ENCODE peak calls at places on chromosomes 12 and 14, in six cellular contexts. One of them, this sample, is unnamed.

GRCh38 chr12:123150804-123151678 is at the start of gene PITPNM2:
- DNase-seq in Peyer's patch: peak; percentile 82
- DNase-seq in tibial nerve: no peak
- DNase-seq in iPS DF 6.9: no peak
- DNase-seq in transverse colon: peak; percentile 70
- DNase-seq in MM.1S: peak; percentile 52
- DNase-seq in this sample: peak; percentile 65

GRCh38 chr14:29462271-29462670 is 465.4 kb downstream of the PRKD1 start:
- DNase-seq in MM.1S: no peak
- DNase-seq in iPS DF 6.9: no peak
- DNase-seq in tibial nerve: no peak
- DNase-seq in transverse colon: no peak
- DNase-seq in Peyer's patch: no peak
- DNase-seq in this sample: no peak

GRCh38 chr12:19190292-19191031 is 60.9 kb downstream of the PLEKHA5 start:
- DNase-seq in MM.1S: no peak
- DNase-seq in iPS DF 6.9: no peak
- DNase-seq in tibial nerve: no peak
- DNase-seq in Peyer's patch: no peak
- DNase-seq in transverse colon: no peak
- DNase-seq in this sample: no peak

GRCh38 chr14:105299654-105300541 is 903 bp downstream of the BRF1 start:
- DNase-seq in transverse colon: peak; percentile 48
- DNase-seq in MM.1S: no peak
- DNase-seq in Peyer's patch: peak; percentile 64
- DNase-seq in tibial nerve: no peak
- DNase-seq in iPS DF 6.9: no peak
- DNase-seq in this sample: peak; percentile 46

GRCh38 chr12:131553409-131553808 is 157.5 kb upstream of the SFSWAP start:
- DNase-seq in iPS DF 6.9: no peak
- DNase-seq in tibial nerve: no peak
- DNase-seq in transverse colon: no peak
- DNase-seq in Peyer's patch: no peak
- DNase-seq in MM.1S: no peak
- DNase-seq in this sample: no peak

GRCh38 chr12:106566771-106567170 is 16.0 kb upstream of the RFX4 start:
- DNase-seq in MM.1S: no peak
- DNase-seq in Peyer's patch: no peak
- DNase-seq in iPS DF 6.9: no peak
- DNase-seq in transverse colon: no peak
- DNase-seq in tibial nerve: no peak
- DNase-seq in this sample: no peak

GRCh38 chr12:113056631-113057488 is at the start of gene DTX1:
- DNase-seq in tibial nerve: no peak
- DNase-seq in MM.1S: no peak
- DNase-seq in Peyer's patch: peak; percentile 65
- DNase-seq in iPS DF 6.9: no peak
- DNase-seq in transverse colon: no peak
- DNase-seq in this sample: no peak

GRCh38 chr14:76376001-76376404 is at the start of gene ESRRB:
- DNase-seq in Peyer's patch: no peak
- DNase-seq in transverse colon: no peak
- DNase-seq in MM.1S: no peak
- DNase-seq in tibial nerve: no peak
- DNase-seq in iPS DF 6.9: peak; percentile 52
- DNase-seq in this sample: no peak

GRCh38 chr12:12221560-12221959 is 45.3 kb downstream of the LRP6 start:
- DNase-seq in MM.1S: no peak
- DNase-seq in tibial nerve: no peak
- DNase-seq in transverse colon: no peak
- DNase-seq in Peyer's patch: no peak
- DNase-seq in iPS DF 6.9: no peak
- DNase-seq in this sample: no peak

GRCh38 chr12:116508145-116509121 is 50.7 kb upstream of the MAP1LC3B2 start:
- DNase-seq in MM.1S: no peak
- DNase-seq in tibial nerve: no peak
- DNase-seq in iPS DF 6.9: no peak
- DNase-seq in Peyer's patch: peak; percentile 66
- DNase-seq in transverse colon: peak; percentile 39
- DNase-seq in this sample: peak; percentile 6

GRCh38 chr14:89342049-89342448 is 75.0 kb downstream of the FOXN3 start:
- DNase-seq in Peyer's patch: no peak
- DNase-seq in MM.1S: no peak
- DNase-seq in iPS DF 6.9: no peak
- DNase-seq in transverse colon: no peak
- DNase-seq in tibial nerve: no peak
- DNase-seq in this sample: no peak

GRCh38 chr12:105677672-105678071 is 347.2 kb downstream of the C12orf75 start:
- DNase-seq in transverse colon: no peak
- DNase-seq in iPS DF 6.9: no peak
- DNase-seq in MM.1S: no peak
- DNase-seq in Peyer's patch: no peak
- DNase-seq in tibial nerve: no peak
- DNase-seq in this sample: no peak

GRCh38 chr12:46915861-46916260 is 90.1 kb upstream of the SLC38A4 start:
- DNase-seq in transverse colon: no peak
- DNase-seq in Peyer's patch: no peak
- DNase-seq in iPS DF 6.9: no peak
- DNase-seq in MM.1S: no peak
- DNase-seq in tibial nerve: no peak
- DNase-seq in this sample: no peak
- H3K4me1 ChIP-seq in transverse colon: no peaks in the 10 kb centered on the region
- H3K4me1 ChIP-seq in Peyer's patch: no peaks in the 10 kb centered on the region
- H3K4me1 ChIP-seq in iPS DF 6.9: no peaks in the 10 kb centered on the region
- H3K4me1 ChIP-seq in MM.1S: no peaks in the 10 kb centered on the region
- H3K4me1 ChIP-seq in tibial nerve: no peaks in the 10 kb centered on the region
- H3K4me1 ChIP-seq in this sample: no peaks in the 10 kb centered on the region

GRCh38 chr12:54371328-54372112 is 7.2 kb upstream of the GPR84 start:
- DNase-seq in transverse colon: no peak
- DNase-seq in tibial nerve: peak; percentile 64
- DNase-seq in Peyer's patch: peak; percentile 65
- DNase-seq in MM.1S: no peak
- DNase-seq in iPS DF 6.9: no peak
- DNase-seq in this sample: no peak
- H3K27ac ChIP-seq in transverse colon: peak overlapping the region; percentile 38
- H3K27ac ChIP-seq in tibial nerve: peak overlapping the region; percentile 59
- H3K27ac ChIP-seq in Peyer's patch: peak overlapping the region; percentile 67
- H3K27ac ChIP-seq in MM.1S: no peak overlapping the region
- H3K27ac ChIP-seq in iPS DF 6.9: no peak overlapping the region
- H3K27ac ChIP-seq in this sample: no peak overlapping the region

GRCh38 chr12:53695148-53696138 is 19.6 kb upstream of the ATP5MC2 start:
- DNase-seq in tibial nerve: no peak
- DNase-seq in iPS DF 6.9: no peak
- DNase-seq in MM.1S: no peak
- DNase-seq in transverse colon: peak; percentile 17
- DNase-seq in Peyer's patch: no peak
- DNase-seq in this sample: no peak
- H3K4me3 ChIP-seq in tibial nerve: no peak overlapping the region
- H3K4me3 ChIP-seq in iPS DF 6.9: peak overlapping the region; percentile 32
- H3K4me3 ChIP-seq in MM.1S: no peak overlapping the region
- H3K4me3 ChIP-seq in transverse colon: no peak overlapping the region
- H3K4me3 ChIP-seq in Peyer's patch: peak overlapping the region; percentile 34
- H3K4me3 ChIP-seq in this sample: no peak overlapping the region

GRCh38 chr14:95497561-95498011 is 18.9 kb downstream of the SYNE3 start:
- DNase-seq in tibial nerve: no peak
- DNase-seq in Peyer's patch: no peak
- DNase-seq in iPS DF 6.9: no peak
- DNase-seq in MM.1S: no peak
- DNase-seq in transverse colon: no peak
- DNase-seq in this sample: no peak

GRCh38 chr14:95496690-95497241 is 19.7 kb downstream of the SYNE3 start:
- DNase-seq in MM.1S: no peak
- DNase-seq in iPS DF 6.9: no peak
- DNase-seq in tibial nerve: no peak
- DNase-seq in transverse colon: no peak
- DNase-seq in Peyer's patch: no peak
- DNase-seq in this sample: no peak

GRCh38 chr14:95499354-95499750 is 17.1 kb downstream of the SYNE3 start:
- DNase-seq in tibial nerve: no peak
- DNase-seq in iPS DF 6.9: no peak
- DNase-seq in transverse colon: no peak
- DNase-seq in Peyer's patch: no peak
- DNase-seq in MM.1S: no peak
- DNase-seq in this sample: no peak

GRCh38 chr14:95500201-95500681 is 16.2 kb downstream of the SYNE3 start:
- DNase-seq in transverse colon: peak; percentile 52
- DNase-seq in iPS DF 6.9: no peak
- DNase-seq in MM.1S: no peak
- DNase-seq in Peyer's patch: peak; percentile 62
- DNase-seq in tibial nerve: no peak
- DNase-seq in this sample: no peak

DNA sequence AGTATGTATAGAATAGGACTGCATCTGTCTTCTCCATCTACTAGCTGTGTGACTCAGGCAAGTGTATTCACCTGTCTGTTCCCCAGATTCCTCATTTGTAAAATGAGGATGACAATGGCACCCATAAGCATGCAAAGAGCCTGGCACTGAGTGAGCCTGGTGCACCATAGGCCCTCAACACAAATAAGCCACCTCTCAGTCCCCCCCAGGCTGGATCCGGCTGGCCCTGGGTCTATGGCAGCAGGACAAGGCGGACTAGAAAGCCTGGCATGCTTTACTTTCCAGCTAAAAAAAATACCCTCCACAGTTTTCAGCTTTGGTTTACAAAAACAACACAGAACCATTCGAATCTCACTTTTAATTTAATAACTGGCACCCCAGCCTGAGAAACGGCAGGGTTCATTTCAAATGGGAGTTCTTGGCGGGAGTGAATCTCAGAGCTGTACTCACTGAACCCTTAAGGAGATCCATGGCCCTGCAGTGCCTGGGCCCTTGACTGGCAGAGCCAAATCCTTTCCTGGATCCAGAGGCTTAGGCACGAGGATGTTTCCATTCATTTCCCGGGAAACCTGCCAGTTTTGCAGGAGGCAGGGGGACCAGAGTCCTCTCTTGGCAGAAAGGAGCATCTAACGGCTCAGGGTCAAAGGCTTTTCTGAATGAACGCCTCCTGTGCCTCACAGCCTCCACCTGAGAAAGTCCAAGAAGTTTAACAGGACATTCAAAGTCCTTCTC is 17.7 kb downstream of the SYNE3 start:
- DNase-seq in tibial nerve: no peak
- DNase-seq in Peyer's patch: no peak
- DNase-seq in transverse colon: no peak
- DNase-seq in iPS DF 6.9: no peak
- DNase-seq in MM.1S: no peak
- DNase-seq in this sample: no peak
- H3K4me1 ChIP-seq in tibial nerve: peaks cover 90% of the 10 kb centered on the region
- H3K4me1 ChIP-seq in Peyer's patch: peaks cover 47% of the 10 kb centered on the region
- H3K4me1 ChIP-seq in transverse colon: peaks cover 77% of the 10 kb centered on the region
- H3K4me1 ChIP-seq in iPS DF 6.9: no peaks in the 10 kb centered on the region
- H3K4me1 ChIP-seq in MM.1S: peaks cover 73% of the 10 kb centered on the region
- H3K4me1 ChIP-seq in this sample: peaks cover 72% of the 10 kb centered on the region

GRCh38 chr12:39393179-39393578 is 49.7 kb downstream of the KIF21A start:
- DNase-seq in transverse colon: no peak
- DNase-seq in iPS DF 6.9: no peak
- DNase-seq in Peyer's patch: no peak
- DNase-seq in MM.1S: no peak
- DNase-seq in tibial nerve: no peak
- DNase-seq in this sample: no peak
- H3K27ac ChIP-seq in transverse colon: no peak overlapping the region
- H3K27ac ChIP-seq in iPS DF 6.9: no peak overlapping the region
- H3K27ac ChIP-seq in Peyer's patch: no peak overlapping the region
- H3K27ac ChIP-seq in MM.1S: no peak overlapping the region
- H3K27ac ChIP-seq in tibial nerve: no peak overlapping the region
- H3K27ac ChIP-seq in this sample: no peak overlapping the region

GRCh38 chr14:38256358-38256840 is 506 bp upstream of the CLEC14A start:
- DNase-seq in transverse colon: no peak
- DNase-seq in iPS DF 6.9: no peak
- DNase-seq in Peyer's patch: no peak
- DNase-seq in MM.1S: no peak
- DNase-seq in tibial nerve: peak; percentile 21
- DNase-seq in this sample: no peak

GRCh38 chr14:38255408-38255672 is 553 bp downstream of the CLEC14A start:
- DNase-seq in tibial nerve: no peak
- DNase-seq in MM.1S: no peak
- DNase-seq in transverse colon: no peak
- DNase-seq in Peyer's patch: no peak
- DNase-seq in iPS DF 6.9: no peak
- DNase-seq in this sample: no peak

GRCh38 chr14:38257500-38257899 is 1.6 kb upstream of the CLEC14A start:
- DNase-seq in iPS DF 6.9: no peak
- DNase-seq in tibial nerve: no peak
- DNase-seq in Peyer's patch: no peak
- DNase-seq in MM.1S: no peak
- DNase-seq in transverse colon: no peak
- DNase-seq in this sample: no peak

GRCh38 chr14:38254565-38255407 is 1.1 kb downstream of the CLEC14A start:
- DNase-seq in tibial nerve: no peak
- DNase-seq in MM.1S: no peak
- DNase-seq in Peyer's patch: no peak
- DNase-seq in transverse colon: no peak
- DNase-seq in iPS DF 6.9: no peak
- DNase-seq in this sample: no peak

DNA sequence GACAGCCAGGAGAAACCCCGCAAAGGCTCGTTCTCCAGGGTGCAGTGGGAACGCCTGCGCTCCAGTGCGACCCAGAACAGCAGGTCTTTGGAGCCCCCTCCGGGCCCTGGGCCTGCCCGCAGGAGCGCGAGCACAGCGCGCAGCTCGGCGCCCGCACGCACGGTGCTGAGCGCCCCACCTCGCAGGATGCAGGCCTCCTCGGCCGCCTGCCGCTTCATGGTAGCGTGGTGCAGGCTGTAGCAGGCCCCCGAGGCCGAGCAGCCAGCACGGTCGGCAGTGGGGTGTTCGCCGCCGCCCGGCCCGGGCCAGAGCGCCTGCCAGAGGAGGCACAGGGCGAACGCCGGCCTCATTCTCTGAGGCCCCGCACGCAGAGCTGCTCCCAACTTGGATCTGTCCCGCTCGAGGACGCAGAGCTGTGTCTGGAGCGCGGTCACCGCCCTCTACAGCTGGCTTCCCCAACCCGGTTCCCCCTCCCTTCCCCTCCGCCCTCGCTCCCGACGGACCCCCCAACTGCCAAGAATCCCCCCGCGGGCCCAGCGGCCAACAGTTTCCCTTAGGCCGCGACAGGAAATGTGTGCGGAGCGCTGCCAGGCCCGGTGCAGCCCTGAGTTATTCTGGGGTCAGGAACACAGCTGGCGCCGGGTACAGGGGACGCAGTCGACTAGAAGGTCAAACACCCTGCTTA is at the start of gene CLEC14A:
- DNase-seq in Peyer's patch: no peak
- DNase-seq in tibial nerve: peak; percentile 7
- DNase-seq in transverse colon: no peak
- DNase-seq in MM.1S: no peak
- DNase-seq in iPS DF 6.9: no peak
- DNase-seq in this sample: peak; percentile 6
- H3K4me3 ChIP-seq in Peyer's patch: peak within 1 kb of the TSS; percentile 48
- H3K4me3 ChIP-seq in tibial nerve: peak within 1 kb of the TSS; percentile 31
- H3K4me3 ChIP-seq in transverse colon: peak within 1 kb of the TSS; percentile 13
- H3K4me3 ChIP-seq in MM.1S: no peak within 1 kb of the TSS
- H3K4me3 ChIP-seq in iPS DF 6.9: peak within 1 kb of the TSS; percentile 29
- H3K4me3 ChIP-seq in this sample: no peak within 1 kb of the TSS